ENCODE peak calls at places on chromosomes 13 and 19, in ten cellular contexts. M, K, C, D, L, W, B, N, X and U are unnamed samples.

GRCh38 chr19:31533114-31533513 is 183.9 kb upstream of the TSHZ3 start:
- DNase-seq in C (no peak), B (no peak), X (no peak), W (peak; percentile 86), K (peak; percentile 39), N (no peak), L (no peak), D (no peak), M (no peak), U (no peak)

GRCh38 chr19:37470216-37470615 is 1.1 kb downstream of the ZNF570 start:
- DNase-seq in M (no peak), W (no peak), N (no peak), D (no peak), X (no peak), C (no peak), L (no peak), K (no peak), B (no peak), U (no peak)

GRCh38 chr19:13537454-13537853 is 31.2 kb upstream of the CACNA1A start:
- DNase-seq in C (peak; percentile 44), L (no peak), B (no peak), X (no peak), K (peak; percentile 74), M (no peak), N (no peak), W (no peak), D (no peak), U (no peak)

GRCh38 chr13:65932587-65933239 is 1297.4 kb downstream of the PCDH9 start:
- DNase-seq in X (no peak), B (peak; percentile 36), N (no peak), D (no peak), L (no peak), C (no peak), K (no peak), W (no peak), M (no peak), U (no peak)

GRCh38 chr19:19911150-19911549 is 10.4 kb downstream of the ZNF93 start:
- DNase-seq in D (no peak), N (no peak), W (no peak), B (no peak), C (no peak), X (no peak), L (no peak), M (peak; percentile 60), K (no peak), U (no peak)

GRCh38 chr19:4430760-4431159 is 26.8 kb downstream of the UBXN6 start:
- DNase-seq in D (no peak), B (no peak), L (no peak), M (no peak), C (no peak), K (no peak), W (no peak), N (no peak), X (no peak), U (peak; percentile 36)

GRCh38 chr13:99307648-99308339 is 595 bp upstream of the GPR183 start:
- DNase-seq in W (no peak), K (peak; percentile 71), N (no peak), X (no peak), B (peak; percentile 61), M (peak; percentile 88), C (no peak), L (no peak), D (no peak), U (peak; percentile 83)

GRCh38 chr13:42215578-42216421 is 56.2 kb upstream of the AKAP11 start:
- DNase-seq in C (peak; percentile 58), B (peak; percentile 52), W (no peak), L (no peak), X (peak; percentile 46), K (peak; percentile 78), D (no peak), M (peak; percentile 38), N (no peak), U (peak; percentile 39)

GRCh38 chr19:51799311-51799997 is 4.5 kb downstream of the FPR3 start:
- DNase-seq in K (no peak), B (peak; percentile 98), X (no peak), N (peak; percentile 83), D (peak; percentile 85), M (peak; percentile 96), L (no peak), C (no peak), W (peak; percentile 96), U (no peak)

GRCh38 chr19:35644206-35644986 is 2.9 kb downstream of the ETV2 start:
- DNase-seq in L (peak; percentile 89), K (peak; percentile 99), W (peak; percentile 98), N (peak; percentile 92), D (peak; percentile 93), C (peak; percentile 96), M (peak; percentile 94), X (peak; percentile 95), B (peak; percentile 86), U (peak; percentile 97)

GRCh38 chr19:5711025-5711424 is 8.9 kb downstream of the LONP1 start:
- DNase-seq in K (no peak), L (no peak), B (no peak), N (no peak), D (no peak), X (no peak), W (no peak), M (no peak), C (no peak), U (no peak)

GRCh38 chr19:11293468-11294389 is 2.2 kb upstream of the TSPAN16 start:
- DNase-seq in W (peak; percentile 99), L (peak; percentile 73), N (peak; percentile 97), K (peak; percentile 99), B (peak; percentile 91), D (peak; percentile 92), M (peak; percentile 85), C (peak; percentile 96), X (peak; percentile 79), U (peak; percentile 88)

GRCh38 chr13:66659291-66660012 is 570.7 kb downstream of the PCDH9 start:
- DNase-seq in X (peak; percentile 90), M (no peak), D (no peak), K (no peak), W (no peak), B (peak; percentile 9), N (no peak), C (no peak), L (no peak), U (no peak)

GRCh38 chr13:75135325-75135825 is 346.6 kb downstream of the TBC1D4 start:
- DNase-seq in X (no peak), M (peak; percentile 98), C (no peak), L (no peak), K (no peak), W (no peak), N (no peak), B (peak; percentile 94), D (no peak), U (no peak)

GRCh38 chr13:79710376-79710775 is 229.4 kb downstream of the NDFIP2 start:
- DNase-seq in N (no peak), X (no peak), M (no peak), B (peak; percentile 63), K (no peak), D (no peak), W (no peak), C (no peak), L (no peak), U (no peak)

GRCh38 chr19:18618236-18618635 is 5.6 kb downstream of the TMEM59L start:
- DNase-seq in K (no peak), W (no peak), D (no peak), C (no peak), N (no peak), L (no peak), X (no peak), M (no peak), B (no peak), U (no peak)

GRCh38 chr13:60591348-60591747 is 194.3 kb downstream of the TDRD3 start:
- DNase-seq in N (no peak), K (no peak), M (peak; percentile 13), D (no peak), L (no peak), C (no peak), W (no peak), B (peak; percentile 95), X (no peak), U (peak; percentile 53)

GRCh38 chr13:34162545-34162936 is 344.6 kb downstream of the RFC3 start:
- DNase-seq in B (peak; percentile 67), C (no peak), L (no peak), W (no peak), X (no peak), N (no peak), K (no peak), D (no peak), M (no peak), U (peak; percentile 1)

DNA sequence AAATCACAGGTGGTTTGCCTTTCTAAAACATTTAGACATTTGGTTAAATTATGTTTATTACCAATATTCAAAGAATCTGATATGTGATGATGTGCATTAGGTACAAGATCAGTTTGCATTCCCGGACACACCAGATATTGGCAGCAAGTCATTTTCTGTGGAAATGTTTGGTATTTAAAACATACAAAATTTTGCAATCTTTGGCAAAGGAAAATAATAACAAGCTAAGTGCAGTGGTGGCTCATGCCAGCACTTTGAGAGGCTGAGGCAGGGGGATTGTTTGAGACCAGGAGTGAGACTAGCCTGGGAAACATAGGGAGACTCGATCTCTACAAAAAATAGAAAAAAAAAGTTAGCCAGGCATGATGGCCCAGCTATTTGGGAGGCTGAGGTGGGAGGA is 29.1 kb upstream of the TSC22D1 start:
- DNase-seq in W (no peak), M (no peak), K (no peak), X (no peak), B (peak; percentile 47), N (no peak), L (no peak), C (no peak), D (no peak), U (no peak)
- H3K4me3 ChIP-seq in W (no peak overlapping the region), M (no peak overlapping the region), K (no peak overlapping the region), X (no peak overlapping the region), B (no peak overlapping the region), N (no peak overlapping the region), L (no peak overlapping the region), C (no peak overlapping the region), D (no peak overlapping the region), U (no peak overlapping the region)

GRCh38 chr19:28118235-28118634 is 1094.7 kb downstream of the UQCRFS1 start:
- DNase-seq in D (no peak), L (no peak), W (no peak), B (peak; percentile 2), C (no peak), K (no peak), X (no peak), N (no peak), M (no peak), U (no peak)
- TF ChIP-seq CTCF in D (no peak), L (no peak), W (no peak), B (no peak), C (no peak), K (no peak), X (no peak), N (no peak), M (no peak), U (no peak)

GRCh38 chr13:110397445-110397844 is 90.4 kb downstream of the COL4A2 start:
- DNase-seq in L (no peak), N (no peak), M (no peak), K (no peak), X (no peak), C (no peak), W (no peak), B (peak; percentile 94), D (peak; percentile 70), U (no peak)
- H3K4me3 ChIP-seq in L (no peak overlapping the region), N (peak overlapping the region; percentile 24), M (no peak overlapping the region), K (no peak overlapping the region), X (no peak overlapping the region), C (no peak overlapping the region), W (peak overlapping the region; percentile 30), B (peak overlapping the region; percentile 48), D (no peak overlapping the region), U (no peak overlapping the region)

GRCh38 chr19:41263850-41264580 is at the start of gene HNRNPUL1:
- DNase-seq in C (peak; percentile 99), M (peak; percentile 100), K (peak; percentile 99), W (peak; percentile 100), D (peak; percentile 98), L (peak; percentile 99), X (peak; percentile 100), B (peak; percentile 100), N (peak; percentile 100), U (peak; percentile 100)
- TF ChIP-seq CTCF in C (peak; percentile 58), M (peak; percentile 36), K (peak; percentile 58), W (peak; percentile 24), D (no peak), L (no peak), X (peak; percentile 64), B (peak; percentile 26), N (no peak), U (peak; percentile 39)